ENCODE peak calls at places on chromosomes 12 and 14, in four cellular contexts. U, R, W and G are unnamed samples.

GRCh38 chr14:104262515-104263514 is 124.4 kb downstream of the KIF26A start:
- DNase-seq in W (no peak), R (no peak), U (peak; percentile 41), G (no peak)

GRCh38 chr12:112967306-112967705 is 11.0 kb upstream of the OAS2 start:
- DNase-seq in U (peak; percentile 45), R (no peak), W (no peak), G (no peak)

GRCh38 chr12:47881826-47882427 is 22.9 kb downstream of the VDR start:
- DNase-seq in W (no peak), R (no peak), U (peak; percentile 91), G (peak; percentile 97)

GRCh38 chr14:33755358-33755757 is 195.5 kb downstream of the EGLN3 start:
- DNase-seq in R (no peak), W (no peak), U (no peak), G (no peak)

GRCh38 chr12:117595751-117596150 is 234.3 kb upstream of the NOS1 start:
- DNase-seq in R (no peak), W (no peak), U (peak; percentile 28), G (no peak)

GRCh38 chr12:3200779-3201738 is 123.9 kb downstream of the TSPAN9 start:
- DNase-seq in W (no peak), U (no peak), R (no peak), G (no peak)

GRCh38 chr12:47071241-47071852 is 8.1 kb upstream of the PCED1B start:
- DNase-seq in R (no peak), U (no peak), W (peak; percentile 54), G (no peak)

GRCh38 chr12:109760031-109760929 is 46.7 kb downstream of the FAM222A start:
- DNase-seq in W (no peak), U (peak; percentile 55), R (no peak), G (no peak)

GRCh38 chr12:128905003-128905544 is 51.8 kb downstream of the GLT1D1 start:
- DNase-seq in R (no peak), W (peak; percentile 8), U (no peak), G (no peak)

GRCh38 chr12:10409387-10409786 is at the start of gene KLRC4:
- DNase-seq in U (peak; percentile 57), W (no peak), R (no peak), G (no peak)

GRCh38 chr12:5428332-5429221 is 3.3 kb upstream of the NTF3 start:
- DNase-seq in U (peak; percentile 78), R (no peak), W (peak; percentile 72), G (no peak)

GRCh38 chr12:42426733-42427132 is 100.8 kb downstream of the PPHLN1 start:
- DNase-seq in R (no peak), U (peak; percentile 86), W (no peak), G (no peak)

GRCh38 chr14:100384819-100385813 is 62.0 kb downstream of the SLC25A47 start:
- DNase-seq in W (no peak), R (no peak), U (peak; percentile 36), G (no peak)

GRCh38 chr12:49059385-49060232 is 985 bp downstream of the KMT2D start:
- DNase-seq in R (no peak), U (peak; percentile 68), W (peak; percentile 49), G (no peak)

GRCh38 chr14:96391293-96392118 is 422 bp upstream of the AK7 start:
- DNase-seq in U (peak; percentile 99), R (peak; percentile 98), W (peak; percentile 79), G (peak; percentile 83)

GRCh38 chr14:94601961-94602391 is 10.2 kb upstream of the SERPINA3 start:
- DNase-seq in U (peak; percentile 83), W (no peak), R (no peak), G (peak; percentile 95)

GRCh38 chr14:59215353-59215752 is 26.9 kb downstream of the DAAM1 start:
- DNase-seq in R (no peak), U (no peak), W (no peak), G (peak; percentile 79)

GRCh38 chr14:78959674-78960264 is 789.6 kb downstream of the NRXN3 start:
- DNase-seq in W (peak; percentile 32), U (peak; percentile 82), R (no peak), G (peak; percentile 74)

GRCh38 chr14:86038401-86038985 is 508.5 kb downstream of the FLRT2 start:
- DNase-seq in U (peak; percentile 83), W (peak; percentile 44), R (no peak), G (peak; percentile 33)

GRCh38 chr12:92105676-92106075 is 40.0 kb downstream of the BTG1 start:
- DNase-seq in W (no peak), R (no peak), U (no peak), G (no peak)

GRCh38 chr14:75570797-75571196 is 7.6 kb upstream of the FLVCR2 start:
- DNase-seq in W (no peak), R (no peak), U (no peak), G (no peak)